ENCODE peak calls at places on chromosomes 12 and 14, in eight cellular contexts. J, P, T, F, N, A, E and V are unnamed samples.

GRCh38 chr12:52740591-52740990 is 36.6 kb downstream of the KRT76 start:
- DNase-seq in F (no peak), N (no peak), A (no peak), P (no peak), J (no peak), T (peak; percentile 3), E (no peak), V (no peak)

GRCh38 chr12:6861391-6861790 is 5.9 kb upstream of the TPI1 start:
- DNase-seq in T (no peak), P (no peak), N (no peak), F (no peak), E (no peak), A (no peak), J (no peak), V (no peak)

GRCh38 chr12:46292754-46293402 is 24.0 kb upstream of the SLC38A1 start:
- DNase-seq in E (no peak), A (peak; percentile 9), P (no peak), N (no peak), T (no peak), F (no peak), J (no peak), V (no peak)

GRCh38 chr12:131950182-131950913 is 606 bp downstream of the EP400 start:
- DNase-seq in J (peak; percentile 38), N (no peak), P (peak; percentile 61), F (no peak), E (peak; percentile 43), A (peak; percentile 51), T (peak; percentile 20), V (no peak)

GRCh38 chr14:64983439-64984310 is 3.0 kb upstream of the FNTB start:
- DNase-seq in T (peak; percentile 23), A (peak; percentile 82), F (no peak), P (peak; percentile 45), J (peak; percentile 59), N (no peak), E (no peak), V (peak; percentile 65)

GRCh38 chr14:72665259-72665658 is 228.6 kb downstream of the DPF3 start:
- DNase-seq in A (peak; percentile 97), P (no peak), J (no peak), E (no peak), F (peak; percentile 69), N (no peak), T (no peak), V (peak; percentile 9)

GRCh38 chr14:71103662-71104484 is 196.6 kb downstream of the PCNX1 start:
- DNase-seq in E (no peak), J (peak; percentile 55), P (no peak), A (peak; percentile 77), F (peak; percentile 5), T (peak; percentile 81), N (no peak), V (peak; percentile 65)

GRCh38 chr14:59997496-59997895 is 77.6 kb downstream of the LRRC9 start:
- DNase-seq in J (no peak), P (no peak), T (no peak), F (no peak), E (no peak), N (no peak), A (no peak), V (no peak)

GRCh38 chr14:61601923-61602732 is 93.2 kb upstream of the HIF1A start:
- DNase-seq in E (no peak), T (no peak), N (no peak), J (peak; percentile 75), A (peak; percentile 34), F (no peak), P (no peak), V (no peak)

GRCh38 chr14:88986146-88986841 is 161.8 kb downstream of the TTC8 start:
- DNase-seq in N (no peak), J (no peak), P (no peak), A (peak; percentile 85), T (no peak), F (no peak), E (no peak), V (peak; percentile 38)

GRCh38 chr14:64728856-64729255 is 24.6 kb downstream of the PLEKHG3 start:
- DNase-seq in F (no peak), J (no peak), P (no peak), A (no peak), N (no peak), T (no peak), E (no peak), V (no peak)

GRCh38 chr14:44453433-44454171 is 53.5 kb downstream of the FSCB start:
- DNase-seq in J (no peak), P (no peak), T (peak; percentile 90), E (no peak), N (no peak), F (no peak), A (no peak), V (peak; percentile 41)

GRCh38 chr12:6541371-6542165 is 7.3 kb downstream of the GAPDH start:
- DNase-seq in A (no peak), J (no peak), N (no peak), T (no peak), E (no peak), P (no peak), F (no peak), V (no peak)

GRCh38 chr14:95039993-95040348 is 117.4 kb downstream of the DICER1 start:
- DNase-seq in T (no peak), N (no peak), A (no peak), J (no peak), F (no peak), P (no peak), E (no peak), V (no peak)

GRCh38 chr14:105702275-105702817 is 176.0 kb downstream of the TMEM121 start:
- DNase-seq in J (no peak), A (no peak), P (no peak), N (no peak), F (no peak), T (no peak), E (no peak), V (no peak)

GRCh38 chr12:29146201-29146600 is 2.9 kb upstream of the FAR2 start:
- DNase-seq in T (no peak), P (no peak), N (no peak), J (peak; percentile 60), F (no peak), E (no peak), A (no peak), V (no peak)

GRCh38 chr14:92252291-92252690 is 70.7 kb upstream of the SLC24A4 start:
- DNase-seq in A (peak; percentile 15), N (no peak), F (no peak), T (no peak), P (no peak), E (no peak), J (no peak), V (no peak)

GRCh38 chr14:31209605-31210004 is 2.0 kb upstream of the HECTD1 start:
- DNase-seq in T (no peak), E (no peak), J (no peak), A (no peak), N (no peak), P (no peak), F (no peak), V (no peak)

GRCh38 chr12:81811066-81811777 is 52.1 kb upstream of the PPFIA2 start:
- DNase-seq in J (no peak), A (no peak), T (no peak), E (no peak), P (no peak), F (no peak), N (no peak), V (no peak)

GRCh38 chr12:93108958-93109357 is 179.9 kb upstream of the EEA1 start:
- DNase-seq in A (peak; percentile 70), N (no peak), T (no peak), J (no peak), F (no peak), P (no peak), E (no peak), V (no peak)

GRCh38 chr12:68636268-68636667 is 25.6 kb downstream of the RAP1B start:
- DNase-seq in J (no peak), N (no peak), F (no peak), T (no peak), P (no peak), A (peak; percentile 71), E (no peak), V (no peak)

GRCh38 chr14:51443195-51444018 is 203.4 kb downstream of the TMX1 start:
- DNase-seq in E (no peak), J (no peak), T (no peak), N (no peak), A (peak; percentile 79), P (no peak), F (no peak), V (no peak)

GRCh38 chr14:36129181-36129580 is 47.3 kb downstream of the PTCSC3 start:
- DNase-seq in P (no peak), F (no peak), J (no peak), A (no peak), E (no peak), N (no peak), T (no peak), V (no peak)

GRCh38 chr14:36394593-36394992 is 74.2 kb upstream of the MBIP start:
- DNase-seq in A (no peak), P (no peak), N (no peak), J (no peak), T (no peak), F (no peak), E (no peak), V (no peak)

GRCh38 chr12:49476091-49476490 is 62.7 kb upstream of the KCNH3 start:
- DNase-seq in T (no peak), N (no peak), J (no peak), F (no peak), A (no peak), E (no peak), P (no peak), V (no peak)

GRCh38 chr14:65032319-65032718 is 45.6 kb downstream of the FNTB start:
- DNase-seq in T (no peak), P (no peak), J (no peak), E (no peak), A (no peak), F (no peak), N (no peak), V (no peak)

GRCh38 chr14:76761198-76761848 is at the start of gene VASH1:
- DNase-seq in E (peak; percentile 26), A (peak; percentile 93), F (peak; percentile 87), J (peak; percentile 69), N (no peak), T (peak; percentile 71), P (peak; percentile 68), V (peak; percentile 66)

GRCh38 chr12:73998894-73999293 is 538.7 kb upstream of the ATXN7L3B start:
- DNase-seq in J (no peak), P (no peak), E (no peak), N (no peak), A (no peak), T (no peak), F (no peak), V (no peak)

GRCh38 chr12:57477710-57478681 is 1.7 kb downstream of the ARHGAP9 start:
- DNase-seq in A (no peak), J (peak; percentile 70), F (no peak), N (no peak), E (peak; percentile 65), P (peak; percentile 53), T (no peak), V (no peak)

GRCh38 chr12:122064780-122065588 is 13.6 kb upstream of the MLXIP start:
- DNase-seq in P (no peak), A (peak; percentile 98), N (no peak), T (peak; percentile 85), F (peak; percentile 72), J (peak; percentile 89), E (no peak), V (peak; percentile 35)

GRCh38 chr14:94633116-94633515 is 20.9 kb downstream of the SERPINA3 start:
- DNase-seq in E (no peak), N (no peak), T (no peak), F (no peak), J (no peak), A (no peak), P (no peak), V (no peak)

GRCh38 chr12:106711316-106711715 is 63.2 kb upstream of the RIC8B start:
- DNase-seq in A (no peak), N (no peak), F (no peak), J (no peak), T (no peak), E (no peak), P (no peak), V (no peak)

GRCh38 chr14:30692669-30693068 is 70.5 kb downstream of the SCFD1 start:
- DNase-seq in J (no peak), T (no peak), P (no peak), E (no peak), F (no peak), N (no peak), A (no peak), V (no peak)

GRCh38 chr14:105436891-105437722 is 17.5 kb downstream of the MTA1 start:
- DNase-seq in N (no peak), T (peak; percentile 74), F (no peak), P (no peak), E (no peak), J (no peak), A (no peak), V (peak; percentile 75)